ENCODE peak calls at places on chromosomes 5 and 9, in five cellular contexts. One of them, this sample, is unnamed.

GRCh38 chr9:91071185-91071990 is 269.8 kb downstream of the SYK start:
- DNase-seq in GM23248: peak; percentile 94
- DNase-seq in PC-3: peak; percentile 75
- DNase-seq in HCT116: no peak
- DNase-seq in MM.1S: no peak
- DNase-seq in this sample: peak; percentile 82

GRCh38 chr9:136333045-136333444 is 5.7 kb downstream of the GPSM1 start:
- DNase-seq in GM23248: no peak
- DNase-seq in PC-3: no peak
- DNase-seq in HCT116: no peak
- DNase-seq in MM.1S: no peak
- DNase-seq in this sample: no peak

GRCh38 chr9:12817702-12818101 is 42.9 kb downstream of the LURAP1L start:
- DNase-seq in GM23248: peak; percentile 32
- DNase-seq in PC-3: peak; percentile 88
- DNase-seq in HCT116: peak; percentile 57
- DNase-seq in MM.1S: no peak
- DNase-seq in this sample: peak; percentile 41

GRCh38 chr9:2023532-2023931 is 8.4 kb downstream of the SMARCA2 start:
- DNase-seq in GM23248: no peak
- DNase-seq in PC-3: no peak
- DNase-seq in HCT116: no peak
- DNase-seq in MM.1S: no peak
- DNase-seq in this sample: no peak

GRCh38 chr9:105678781-105679180 is 15.6 kb upstream of the TMEM38B start:
- DNase-seq in GM23248: no peak
- DNase-seq in PC-3: no peak
- DNase-seq in HCT116: no peak
- DNase-seq in MM.1S: no peak
- DNase-seq in this sample: no peak

GRCh38 chr5:97062046-97062445 is 80.4 kb downstream of the LIX1 start:
- DNase-seq in GM23248: no peak
- DNase-seq in PC-3: no peak
- DNase-seq in HCT116: no peak
- DNase-seq in MM.1S: no peak
- DNase-seq in this sample: no peak

GRCh38 chr9:112754578-112754977 is 4.0 kb downstream of the SNX30 start:
- DNase-seq in GM23248: peak; percentile 76
- DNase-seq in PC-3: peak; percentile 85
- DNase-seq in HCT116: peak; percentile 49
- DNase-seq in MM.1S: no peak
- DNase-seq in this sample: peak; percentile 54

GRCh38 chr9:132192728-132193127 is 30.9 kb downstream of the NTNG2 start:
- DNase-seq in GM23248: no peak
- DNase-seq in PC-3: no peak
- DNase-seq in HCT116: no peak
- DNase-seq in MM.1S: no peak
- DNase-seq in this sample: no peak

GRCh38 chr9:134360897-134361296 is 34.6 kb downstream of the RXRA start:
- DNase-seq in GM23248: peak; percentile 90
- DNase-seq in PC-3: peak; percentile 24
- DNase-seq in HCT116: no peak
- DNase-seq in MM.1S: no peak
- DNase-seq in this sample: peak; percentile 73

GRCh38 chr5:122547219-122547618 is 227.7 kb upstream of the SNX2 start:
- DNase-seq in GM23248: no peak
- DNase-seq in PC-3: no peak
- DNase-seq in HCT116: no peak
- DNase-seq in MM.1S: no peak
- DNase-seq in this sample: no peak

GRCh38 chr9:70923941-70924340 is 197.5 kb downstream of the TRPM3 start:
- DNase-seq in GM23248: peak; percentile 51
- DNase-seq in PC-3: no peak
- DNase-seq in HCT116: no peak
- DNase-seq in MM.1S: no peak
- DNase-seq in this sample: no peak

GRCh38 chr5:154862766-154863165 is 4.3 kb downstream of the CNOT8 start:
- DNase-seq in GM23248: peak; percentile 20
- DNase-seq in PC-3: no peak
- DNase-seq in HCT116: no peak
- DNase-seq in MM.1S: peak; percentile 76
- DNase-seq in this sample: no peak

GRCh38 chr9:95876595-95876994 is 1.1 kb downstream of the ERCC6L2 start:
- DNase-seq in GM23248: peak; percentile 58
- DNase-seq in PC-3: peak; percentile 25
- DNase-seq in HCT116: no peak
- DNase-seq in MM.1S: peak; percentile 11
- DNase-seq in this sample: no peak

GRCh38 chr5:168023190-168023589 is 268.3 kb upstream of the WWC1 start:
- DNase-seq in GM23248: peak; percentile 67
- DNase-seq in PC-3: no peak
- DNase-seq in HCT116: no peak
- DNase-seq in MM.1S: no peak
- DNase-seq in this sample: no peak

GRCh38 chr9:18857769-18858168 is 175.2 kb downstream of the SAXO1 start:
- DNase-seq in GM23248: peak; percentile 75
- DNase-seq in PC-3: no peak
- DNase-seq in HCT116: no peak
- DNase-seq in MM.1S: no peak
- DNase-seq in this sample: no peak

GRCh38 chr9:4684820-4685219 is 5.5 kb downstream of the CDC37L1 start:
- DNase-seq in GM23248: no peak
- DNase-seq in PC-3: no peak
- DNase-seq in HCT116: no peak
- DNase-seq in MM.1S: no peak
- DNase-seq in this sample: no peak

GRCh38 chr5:179866241-179867078 is 7.8 kb upstream of the MRNIP start:
- DNase-seq in GM23248: no peak
- DNase-seq in PC-3: no peak
- DNase-seq in HCT116: no peak
- DNase-seq in MM.1S: peak; percentile 38
- DNase-seq in this sample: no peak

GRCh38 chr5:32100230-32100629 is 73.9 kb downstream of the GOLPH3 start:
- DNase-seq in GM23248: peak; percentile 19
- DNase-seq in PC-3: no peak
- DNase-seq in HCT116: no peak
- DNase-seq in MM.1S: no peak
- DNase-seq in this sample: no peak

GRCh38 chr5:170491479-170491878 is 12.3 kb upstream of the KCNIP1 start:
- DNase-seq in GM23248: peak; percentile 95
- DNase-seq in PC-3: peak; percentile 79
- DNase-seq in HCT116: no peak
- DNase-seq in MM.1S: no peak
- DNase-seq in this sample: no peak

GRCh38 chr5:39178171-39178570 is 41.2 kb downstream of the FYB1 start:
- DNase-seq in GM23248: peak; percentile 68
- DNase-seq in PC-3: peak; percentile 79
- DNase-seq in HCT116: no peak
- DNase-seq in MM.1S: no peak
- DNase-seq in this sample: no peak

GRCh38 chr5:148471379-148471778 is 87.6 kb downstream of the FBXO38 start:
- DNase-seq in GM23248: no peak
- DNase-seq in PC-3: peak; percentile 86
- DNase-seq in HCT116: no peak
- DNase-seq in MM.1S: no peak
- DNase-seq in this sample: no peak

GRCh38 chr5:115343855-115344254 is 47.4 kb upstream of the CCDC112 start:
- DNase-seq in GM23248: peak; percentile 80
- DNase-seq in PC-3: peak; percentile 57
- DNase-seq in HCT116: no peak
- DNase-seq in MM.1S: no peak
- DNase-seq in this sample: no peak

GRCh38 chr9:104247899-104248460 is 153.9 kb downstream of the SMC2 start:
- DNase-seq in GM23248: peak; percentile 26
- DNase-seq in PC-3: no peak
- DNase-seq in HCT116: no peak
- DNase-seq in MM.1S: no peak
- DNase-seq in this sample: no peak

GRCh38 chr5:137565450-137565849 is 66.3 kb upstream of the SPOCK1 start:
- DNase-seq in GM23248: peak; percentile 79
- DNase-seq in PC-3: no peak
- DNase-seq in HCT116: no peak
- DNase-seq in MM.1S: no peak
- DNase-seq in this sample: no peak

GRCh38 chr9:2158111-2158610 is 143.0 kb downstream of the SMARCA2 start:
- DNase-seq in GM23248: peak; percentile 80
- DNase-seq in PC-3: peak; percentile 56
- DNase-seq in HCT116: no peak
- DNase-seq in MM.1S: peak; percentile 86
- DNase-seq in this sample: peak; percentile 62

GRCh38 chr5:97229196-97229595 is 46.1 kb upstream of the RIOK2 start:
- DNase-seq in GM23248: no peak
- DNase-seq in PC-3: peak; percentile 44
- DNase-seq in HCT116: no peak
- DNase-seq in MM.1S: no peak
- DNase-seq in this sample: peak; percentile 7

GRCh38 chr9:3526166-3526902 is 533 bp upstream of the RFX3 start:
- DNase-seq in GM23248: peak; percentile 96
- DNase-seq in PC-3: peak; percentile 73
- DNase-seq in HCT116: peak; percentile 59
- DNase-seq in MM.1S: peak; percentile 87
- DNase-seq in this sample: peak; percentile 59
- H2AFZ ChIP-seq in GM23248: peak overlapping the region; percentile 73
- H2AFZ ChIP-seq in PC-3: peak overlapping the region; percentile 95
- H2AFZ ChIP-seq in HCT116: peak overlapping the region; percentile 94
- H2AFZ ChIP-seq in MM.1S: peak overlapping the region; percentile 72
- H2AFZ ChIP-seq in this sample: peak overlapping the region; percentile 92

GRCh38 chr9:82891321-82891720 is 171.6 kb downstream of the RASEF start:
- DNase-seq in GM23248: no peak
- DNase-seq in PC-3: no peak
- DNase-seq in HCT116: no peak
- DNase-seq in MM.1S: no peak
- DNase-seq in this sample: no peak

GRCh38 chr9:82890401-82890800 is 172.5 kb downstream of the RASEF start:
- DNase-seq in GM23248: no peak
- DNase-seq in PC-3: no peak
- DNase-seq in HCT116: no peak
- DNase-seq in MM.1S: no peak
- DNase-seq in this sample: no peak

GRCh38 chr9:82890865-82891264 is 172.1 kb downstream of the RASEF start:
- DNase-seq in GM23248: no peak
- DNase-seq in PC-3: no peak
- DNase-seq in HCT116: no peak
- DNase-seq in MM.1S: no peak
- DNase-seq in this sample: no peak

DNA sequence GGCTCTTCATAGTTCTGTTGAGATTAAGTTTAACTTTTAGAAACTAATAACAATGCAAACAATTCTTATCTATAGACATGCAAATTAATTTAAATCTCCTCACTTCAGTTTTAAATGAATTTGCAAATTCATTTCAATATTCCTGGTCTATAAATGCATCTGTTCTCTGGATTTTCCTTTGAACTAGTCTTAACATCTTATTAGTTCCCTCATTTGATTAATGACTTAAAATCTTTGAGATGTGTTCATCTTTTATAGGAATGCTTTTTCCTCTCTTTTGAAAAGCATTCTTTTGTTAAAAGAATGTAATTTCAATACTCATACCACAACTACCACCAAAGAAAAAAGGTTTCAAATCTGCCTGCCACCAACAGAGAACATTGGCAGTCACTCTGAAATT is 169.4 kb downstream of the RASEF start:
- DNase-seq in GM23248: no peak
- DNase-seq in PC-3: no peak
- DNase-seq in HCT116: no peak
- DNase-seq in MM.1S: no peak
- DNase-seq in this sample: no peak
- H3K9me2 ChIP-seq in GM23248: no peaks in the 10 kb centered on the region
- H3K9me2 ChIP-seq in PC-3: no peaks in the 10 kb centered on the region
- H3K9me2 ChIP-seq in HCT116: no peaks in the 10 kb centered on the region
- H3K9me2 ChIP-seq in MM.1S: no peaks in the 10 kb centered on the region
- H3K9me2 ChIP-seq in this sample: no peaks in the 10 kb centered on the region

DNA sequence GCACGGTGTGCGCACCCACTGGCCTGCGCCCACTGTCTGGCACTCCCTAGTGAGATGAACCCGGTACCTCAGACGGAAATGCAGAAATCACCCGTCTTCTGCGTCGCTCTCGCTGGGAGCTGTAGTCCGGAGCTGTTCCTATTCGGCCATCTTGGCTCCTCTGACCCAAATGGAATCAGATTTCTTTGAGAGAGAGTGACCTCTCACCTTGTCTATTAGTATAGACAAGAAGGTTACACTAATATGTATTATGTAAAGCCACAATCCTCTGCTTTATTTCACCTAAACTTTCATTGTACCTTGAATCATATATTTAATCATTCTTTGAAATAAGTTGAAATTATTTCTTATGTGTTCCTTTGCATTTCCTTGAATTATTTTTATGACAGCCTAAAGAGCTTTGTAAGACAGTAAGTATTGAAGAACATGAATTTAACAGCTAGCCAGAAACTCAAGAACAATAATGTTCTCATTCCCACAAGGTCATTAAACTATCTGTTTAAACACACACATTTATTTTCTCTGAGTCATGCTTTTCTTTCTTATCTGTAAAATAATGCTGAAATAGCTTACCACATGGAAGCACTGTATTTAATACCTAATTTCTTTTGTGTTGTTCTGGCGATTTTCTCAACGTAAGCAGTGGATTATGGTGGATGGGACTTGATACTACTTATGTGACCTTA is 91.8 kb upstream of the DMRTA1 start:
- DNase-seq in GM23248: no peak
- DNase-seq in PC-3: peak; percentile 49
- DNase-seq in HCT116: no peak
- DNase-seq in MM.1S: no peak
- DNase-seq in this sample: no peak
- H2AFZ ChIP-seq in GM23248: no peak overlapping the region
- H2AFZ ChIP-seq in PC-3: no peak overlapping the region
- H2AFZ ChIP-seq in HCT116: no peak overlapping the region
- H2AFZ ChIP-seq in MM.1S: no peak overlapping the region
- H2AFZ ChIP-seq in this sample: no peak overlapping the region

DNA sequence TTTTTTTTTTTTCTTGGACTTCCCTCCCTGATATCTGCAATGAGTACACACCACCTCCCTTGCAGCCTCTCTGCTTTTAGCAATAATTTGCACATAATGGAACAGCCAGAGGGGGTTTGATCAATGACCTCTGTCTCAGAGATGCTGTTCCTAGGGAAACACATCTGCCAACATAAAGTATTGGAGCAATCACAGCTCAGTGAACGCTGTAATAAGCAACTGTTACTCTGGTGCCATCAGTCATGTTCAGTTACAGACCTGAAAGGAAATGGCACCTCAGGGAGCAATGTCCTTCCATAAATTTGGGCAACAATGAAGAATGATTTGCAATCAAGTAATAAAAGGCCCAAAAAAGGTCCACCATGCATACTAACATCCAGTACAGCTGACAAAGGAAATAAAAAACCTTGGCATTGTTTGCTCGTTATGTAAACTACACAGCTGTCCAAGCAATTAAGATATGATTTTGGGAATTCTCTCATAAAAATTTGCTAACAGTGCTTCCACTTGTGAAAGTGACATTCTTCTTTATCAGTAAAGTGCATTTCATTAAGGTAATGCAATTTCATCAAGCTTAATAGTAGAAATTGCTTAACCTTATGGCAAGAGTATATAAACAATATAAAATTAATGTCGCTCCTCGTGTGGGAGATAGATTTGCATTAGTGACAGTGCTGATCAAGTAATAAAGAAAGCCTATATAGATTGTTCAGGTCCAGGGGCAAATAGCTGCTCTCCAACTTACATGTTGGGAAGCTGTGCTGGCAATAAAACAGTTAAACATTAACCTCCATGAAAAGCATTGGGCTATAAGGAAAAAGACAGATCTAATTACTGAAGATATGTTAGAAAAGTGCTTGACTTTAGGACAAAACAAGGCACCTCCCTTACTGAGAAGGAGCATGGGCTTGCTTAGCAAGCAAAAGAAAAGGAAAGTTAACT is 167.7 kb downstream of the RASEF start:
- DNase-seq in GM23248: no peak
- DNase-seq in PC-3: no peak
- DNase-seq in HCT116: no peak
- DNase-seq in MM.1S: no peak
- DNase-seq in this sample: no peak
- H3K9me2 ChIP-seq in GM23248: no peaks in the 10 kb centered on the region
- H3K9me2 ChIP-seq in PC-3: no peaks in the 10 kb centered on the region
- H3K9me2 ChIP-seq in HCT116: no peaks in the 10 kb centered on the region
- H3K9me2 ChIP-seq in MM.1S: no peaks in the 10 kb centered on the region
- H3K9me2 ChIP-seq in this sample: no peaks in the 10 kb centered on the region

This sample was measured in PC-9.